ENCODE peak calls at places on chromosomes 11 and 22, in eight cellular contexts. J, W, G, L, X, D, Z and S are unnamed samples.

GRCh38 chr11:76210920-76211851 is 4.9 kb upstream of the WNT11 start:
- DNase-seq in J (no peak), W (no peak), G (no peak), L (no peak), X (no peak), D (no peak), Z (no peak), S (no peak)

GRCh38 chr11:74325649-74326645 is 14.5 kb upstream of the P4HA3 start:
- DNase-seq in J (no peak), W (no peak), G (no peak), L (no peak), X (no peak), D (peak; percentile 91), Z (no peak), S (no peak)

GRCh38 chr11:90241414-90241813 is 18.6 kb upstream of the CHORDC1 start:
- DNase-seq in J (no peak), W (no peak), G (no peak), L (no peak), X (no peak), D (no peak), Z (no peak), S (no peak)

GRCh38 chr22:37183432-37184379 is 4.3 kb downstream of the C1QTNF6 start:
- DNase-seq in J (peak; percentile 33), W (no peak), G (no peak), L (no peak), X (no peak), D (no peak), Z (no peak), S (no peak)

GRCh38 chr22:27476729-27477128 is 324.8 kb downstream of the MN1 start:
- DNase-seq in J (no peak), W (no peak), G (no peak), L (no peak), X (peak; percentile 76), D (no peak), Z (no peak), S (peak; percentile 53)

GRCh38 chr11:2272241-2272945 is 2.0 kb upstream of the ASCL2 start:
- DNase-seq in J (no peak), W (peak; percentile 2), G (no peak), L (no peak), X (no peak), D (peak; percentile 14), Z (no peak), S (no peak)

GRCh38 chr22:30890689-30891442 is 77.7 kb downstream of the MORC2 start:
- DNase-seq in J (no peak), W (peak; percentile 55), G (peak; percentile 78), L (peak; percentile 76), X (peak; percentile 70), D (peak; percentile 57), Z (no peak), S (peak; percentile 58)

GRCh38 chr11:1117970-1118369 is 39.8 kb upstream of the MUC5AC start:
- DNase-seq in J (peak; percentile 28), W (no peak), G (no peak), L (peak; percentile 8), X (no peak), D (no peak), Z (no peak), S (no peak)

GRCh38 chr11:130476922-130477491 is 28.6 kb downstream of the ADAMTS15 start:
- DNase-seq in J (no peak), W (no peak), G (no peak), L (no peak), X (no peak), D (no peak), Z (no peak), S (no peak)

GRCh38 chr11:134244593-134244992 is 8.6 kb downstream of the THYN1 start:
- DNase-seq in J (no peak), W (peak; percentile 29), G (peak; percentile 58), L (no peak), X (peak; percentile 28), D (no peak), Z (no peak), S (peak; percentile 16)

GRCh38 chr22:21652010-21652546 is 10.0 kb downstream of the SDF2L1 start:
- DNase-seq in J (peak; percentile 82), W (peak; percentile 83), G (peak; percentile 95), L (peak; percentile 95), X (peak; percentile 92), D (peak; percentile 91), Z (peak; percentile 74), S (peak; percentile 92)

GRCh38 chr11:9363954-9364912 is 20.2 kb upstream of the IPO7 start:
- DNase-seq in J (peak; percentile 98), W (peak; percentile 85), G (peak; percentile 91), L (peak; percentile 92), X (peak; percentile 98), D (peak; percentile 96), Z (peak; percentile 58), S (peak; percentile 87)

GRCh38 chr11:40129276-40129675 is 1330.2 kb downstream of the LRRC4C start:
- DNase-seq in J (no peak), W (no peak), G (peak; percentile 3), L (no peak), X (no peak), D (no peak), Z (no peak), S (peak; percentile 5)

GRCh38 chr11:64490562-64491216 is 100.3 kb upstream of the SLC22A12 start:
- DNase-seq in J (no peak), W (no peak), G (no peak), L (no peak), X (no peak), D (no peak), Z (no peak), S (no peak)

GRCh38 chr11:65390099-65390941 is 3.9 kb downstream of the FRMD8 start:
- DNase-seq in J (no peak), W (no peak), G (no peak), L (no peak), X (no peak), D (no peak), Z (no peak), S (no peak)

GRCh38 chr11:34147581-34147980 is 42.2 kb downstream of the NAT10 start:
- DNase-seq in J (no peak), W (no peak), G (no peak), L (no peak), X (no peak), D (no peak), Z (no peak), S (no peak)

GRCh38 chr11:43269229-43269928 is 42.4 kb upstream of the API5 start:
- DNase-seq in J (no peak), W (no peak), G (no peak), L (peak; percentile 30), X (no peak), D (no peak), Z (no peak), S (peak; percentile 30)

GRCh38 chr11:110092577-110093406 is at the start of gene ZC3H12C:
- DNase-seq in J (peak; percentile 88), W (peak; percentile 77), G (peak; percentile 79), L (peak; percentile 79), X (peak; percentile 88), D (peak; percentile 87), Z (no peak), S (peak; percentile 78)

GRCh38 chr11:10379871-10380568 is 75.0 kb upstream of the AMPD3 start:
- DNase-seq in J (no peak), W (no peak), G (no peak), L (no peak), X (no peak), D (no peak), Z (no peak), S (no peak)

GRCh38 chr11:64246874-64247728 is at the start of gene PPP1R14B:
- DNase-seq in J (peak; percentile 80), W (peak; percentile 84), G (peak; percentile 91), L (peak; percentile 95), X (peak; percentile 95), D (peak; percentile 89), Z (peak; percentile 70), S (peak; percentile 91)

GRCh38 chr22:28802595-28803087 is 2.3 kb upstream of the XBP1 start:
- DNase-seq in J (no peak), W (no peak), G (no peak), L (no peak), X (no peak), D (no peak), Z (no peak), S (no peak)
- TF ChIP-seq CTCF in J (peak; percentile 30), W (no peak), G (peak; percentile 1), L (no peak), X (no peak), D (no peak), Z (no peak), S (no peak)

GRCh38 chr11:121721448-121721847 is 268.7 kb upstream of the SORL1-AS1 start:
- DNase-seq in J (no peak), W (no peak), G (no peak), L (no peak), X (no peak), D (no peak), Z (no peak), S (no peak)

GRCh38 chr11:121721961-121722360 is 269.2 kb upstream of the SORL1-AS1 start:
- DNase-seq in J (no peak), W (no peak), G (no peak), L (no peak), X (no peak), D (no peak), Z (no peak), S (no peak)

GRCh38 chr11:121723261-121723741 is 270.5 kb upstream of the SORL1-AS1 start:
- DNase-seq in J (no peak), W (peak; percentile 21), G (no peak), L (peak; percentile 36), X (no peak), D (no peak), Z (no peak), S (peak; percentile 2)

GRCh38 chr11:121727942-121728341 is 275.2 kb upstream of the SORL1-AS1 start:
- DNase-seq in J (no peak), W (no peak), G (no peak), L (no peak), X (no peak), D (no peak), Z (no peak), S (no peak)

GRCh38 chr11:121722431-121723256 is 269.9 kb upstream of the SORL1-AS1 start:
- DNase-seq in J (no peak), W (peak; percentile 72), G (peak; percentile 10), L (peak; percentile 63), X (peak; percentile 64), D (peak; percentile 40), Z (no peak), S (peak; percentile 51)
- TF ChIP-seq CTCF in J (no peak), W (no peak), G (no peak), L (no peak), X (no peak), D (no peak), Z (no peak), S (no peak)

DNA sequence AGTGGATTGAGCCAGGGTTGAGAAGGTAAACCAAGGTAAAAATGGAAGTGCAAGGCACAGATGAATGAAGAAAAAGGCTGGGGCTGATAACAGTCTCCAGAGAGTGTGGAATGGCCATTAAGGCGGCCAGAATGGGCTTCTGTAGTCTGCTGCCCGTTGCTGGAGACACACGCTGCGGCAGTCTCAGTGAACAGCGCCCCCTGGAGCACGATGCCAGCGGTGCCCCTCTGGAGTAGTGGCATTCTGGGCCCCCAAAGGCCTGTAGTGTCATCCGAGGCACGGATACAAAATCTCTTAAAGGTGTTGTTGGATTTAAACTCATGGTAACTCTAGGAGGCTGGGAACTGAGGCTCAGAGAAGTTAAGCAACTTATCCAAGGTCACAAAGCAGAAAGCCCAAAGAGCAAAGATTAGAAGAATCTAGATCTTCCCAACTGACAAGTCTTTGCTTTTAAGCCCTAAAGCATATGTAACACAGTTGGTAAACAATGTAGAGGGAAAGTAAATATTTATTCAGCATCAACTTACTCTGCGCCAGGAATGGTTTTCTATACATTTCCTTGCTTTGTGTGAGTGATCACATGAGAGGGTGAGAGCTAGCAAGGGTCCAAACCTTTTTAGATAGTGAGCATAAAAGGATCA is 18.2 kb downstream of the KCNJ1 start:
- DNase-seq in J (no peak), W (peak; percentile 89), G (peak; percentile 70), L (peak; percentile 90), X (peak; percentile 56), D (peak; percentile 57), Z (peak; percentile 59), S (peak; percentile 80)
- TF ChIP-seq CTCF in J (peak; percentile 95), W (peak; percentile 96), G (peak; percentile 94), L (peak; percentile 98), X (peak; percentile 31), D (peak; percentile 42), Z (peak; percentile 73), S (peak; percentile 77)

GRCh38 chr22:45317551-45318167 is 7.9 kb downstream of the FAM118A start:
- DNase-seq in J (no peak), W (peak; percentile 31), G (no peak), L (peak; percentile 41), X (peak; percentile 45), D (peak; percentile 75), Z (no peak), S (no peak)
- TF ChIP-seq CTCF in J (no peak), W (no peak), G (no peak), L (no peak), X (peak; percentile 20), D (peak; percentile 29), Z (no peak), S (peak; percentile 11)